ENCODE peak calls at places on chromosomes 12 and 14, in four cellular contexts. J is IMR-90, V is neuronal stem cell, S is H9. R is an unnamed sample.

GRCh38 chr14:105487449-105487985 is 831 bp downstream of the CRIP1 start:
- DNase-seq in J (no peak), V (no peak), S (no peak), R (no peak)

GRCh38 chr12:104372048-104372720 is 68.6 kb downstream of the EID3 start:
- DNase-seq in J (no peak), V (no peak), S (no peak), R (no peak)

GRCh38 chr14:92578511-92578910 is 64.9 kb downstream of the RIN3 start:
- DNase-seq in J (peak), V (no peak), S (no peak), R (no peak)

GRCh38 chr14:39841088-39841487 is 408.9 kb upstream of the FBXO33 start:
- DNase-seq in J (no peak), V (no peak), S (no peak), R (no peak)

GRCh38 chr12:3533703-3534386 is 42.8 kb downstream of the PRMT8 start:
- DNase-seq in J (no peak), V (no peak), S (peak), R (no peak)

GRCh38 chr12:45299132-45299692 is 83.3 kb downstream of the ANO6 start:
- DNase-seq in J (peak), V (no peak), S (no peak), R (peak)

GRCh38 chr12:59723520-59723919 is 127.7 kb downstream of the SLC16A7 start:
- DNase-seq in J (peak), V (no peak), S (no peak), R (no peak)

GRCh38 chr14:91228112-91229004 is 16.1 kb downstream of the GPR68 start:
- DNase-seq in J (peak), V (no peak), S (peak), R (no peak)

GRCh38 chr14:81436296-81437138 is 36.4 kb upstream of the STON2 start:
- DNase-seq in J (peak), V (peak), S (peak), R (peak)

GRCh38 chr12:57175428-57176138 is 28.2 kb upstream of the LRP1-AS start:
- DNase-seq in J (peak), V (peak), S (peak), R (peak)

GRCh38 chr14:103257211-103257962 is 76.7 kb upstream of the EIF5 start:
- DNase-seq in J (peak), V (no peak), S (no peak), R (peak)

DNA sequence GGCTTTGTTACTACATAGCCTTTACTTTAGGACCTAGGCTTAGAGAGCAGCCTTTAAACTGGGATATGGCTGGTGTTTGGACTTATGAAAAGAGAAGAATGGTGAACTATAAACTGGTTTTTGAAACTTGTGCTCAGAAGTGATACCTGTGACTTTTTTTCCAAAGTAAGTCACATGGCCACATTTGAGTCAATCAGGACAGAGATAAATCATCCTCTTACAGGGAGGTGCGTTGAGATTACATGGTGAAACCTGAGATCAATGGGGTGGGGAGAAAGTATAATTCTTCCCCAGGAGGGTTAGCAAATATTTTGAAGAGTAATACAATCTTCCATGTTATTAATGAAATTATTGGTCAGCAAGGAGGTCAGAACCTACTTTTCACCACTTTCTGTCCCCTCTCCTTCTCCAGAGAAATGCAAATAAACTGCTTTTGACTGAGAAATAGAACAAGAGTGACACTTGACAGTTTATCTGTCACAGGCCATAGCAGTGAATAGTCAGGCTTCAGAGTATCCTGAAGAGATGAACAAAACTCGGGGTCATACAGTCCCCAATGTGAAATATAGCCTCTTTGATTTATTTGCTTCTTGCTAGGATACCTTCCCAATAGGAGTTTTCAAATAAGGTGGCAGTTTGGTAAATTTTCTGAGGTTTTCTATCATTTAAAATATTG is 11.1 kb upstream of the ZNF641 start:
- DNase-seq in J (no peak), V (no peak), S (no peak), R (no peak)
- H2BK120ac ChIP-seq in J (no peak), V (no peak), S (no peak), R (no peak)

GRCh38 chr12:14567311-14568195 is at the start of gene PLBD1:
- DNase-seq in J (no peak), V (peak), S (peak), R (peak)
- H3K4ac ChIP-seq in J (no peak), V (no peak), S (no peak), R (no peak)

GRCh38 chr12:4564819-4565218 is 2.8 kb downstream of the DYRK4 start:
- DNase-seq in J (no peak), V (no peak), S (no peak), R (no peak)

GRCh38 chr12:4562034-4562657 is at the start of gene DYRK4:
- DNase-seq in J (peak), V (peak), S (peak), R (peak)

GRCh38 chr12:4566474-4566873 is 4.5 kb downstream of the DYRK4 start:
- DNase-seq in J (no peak), V (no peak), S (no peak), R (no peak)

GRCh38 chr12:4563336-4563735 is 1.3 kb downstream of the DYRK4 start:
- DNase-seq in J (no peak), V (no peak), S (no peak), R (no peak)

DNA sequence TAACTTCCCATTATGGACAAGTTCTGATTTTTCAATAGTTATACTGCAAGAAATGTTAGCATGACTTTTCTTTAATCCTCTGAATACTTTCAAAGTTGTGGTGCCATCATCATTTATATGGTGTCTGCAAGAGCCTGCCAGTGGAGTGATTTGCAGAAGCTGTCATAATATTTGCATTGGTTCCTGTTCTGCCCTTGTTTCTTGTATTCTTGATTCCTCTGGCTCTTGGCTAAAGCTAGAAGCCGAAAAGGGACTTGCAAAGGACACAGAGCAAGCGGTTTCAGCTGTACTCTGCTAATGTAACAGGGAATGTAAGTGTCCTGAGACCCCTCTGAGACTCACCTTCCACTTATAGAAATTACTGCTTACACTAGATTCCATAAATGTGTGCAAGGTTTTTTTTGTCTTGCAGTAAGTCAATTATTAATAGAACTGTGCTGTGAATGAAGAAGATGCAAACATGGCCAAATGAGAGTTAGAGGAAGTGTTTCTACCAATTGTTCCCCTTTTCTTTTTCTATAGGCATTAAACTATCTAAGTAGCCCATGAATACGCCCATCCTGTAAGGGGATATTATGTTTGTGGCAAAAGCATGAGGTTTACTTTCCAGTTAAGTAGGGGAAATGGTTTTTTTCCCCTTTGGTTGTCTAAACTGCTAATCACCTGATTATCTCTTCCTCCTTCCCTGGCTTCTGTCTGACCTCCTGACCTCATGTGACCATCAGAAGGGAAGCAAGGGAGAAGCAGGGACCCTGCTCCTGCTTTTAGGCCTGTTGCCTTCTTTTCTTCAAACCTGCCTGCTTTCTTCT is 5.3 kb downstream of the DYRK4 start:
- DNase-seq in J (no peak), V (no peak), S (no peak), R (no peak)
- H2BK120ac ChIP-seq in J (no peak), V (no peak), S (no peak), R (no peak)

GRCh38 chr12:2341871-2342270 is 289.1 kb downstream of the CACNA1C start:
- DNase-seq in J (peak), V (no peak), S (no peak), R (no peak)
- H3K4ac ChIP-seq in J (peak), V (no peak), S (no peak), R (no peak)

GRCh38 chr12:91383106-91383505 is 200.5 kb upstream of the DCN start:
- DNase-seq in J (peak), V (no peak), S (no peak), R (no peak)

GRCh38 chr12:91382081-91382543 is 199.5 kb upstream of the DCN start:
- DNase-seq in J (peak), V (peak), S (peak), R (peak)

GRCh38 chr12:91381309-91381804 is 198.7 kb upstream of the DCN start:
- DNase-seq in J (peak), V (peak), S (peak), R (no peak)

GRCh38 chr12:91379051-91379775 is 196.6 kb upstream of the DCN start:
- DNase-seq in J (no peak), V (no peak), S (no peak), R (no peak)

GRCh38 chr12:91380651-91381050 is 198.0 kb upstream of the DCN start:
- DNase-seq in J (no peak), V (no peak), S (no peak), R (no peak)
- H2BK120ac ChIP-seq in J (peak), V (no peak), S (no peak), R (no peak)

DNA sequence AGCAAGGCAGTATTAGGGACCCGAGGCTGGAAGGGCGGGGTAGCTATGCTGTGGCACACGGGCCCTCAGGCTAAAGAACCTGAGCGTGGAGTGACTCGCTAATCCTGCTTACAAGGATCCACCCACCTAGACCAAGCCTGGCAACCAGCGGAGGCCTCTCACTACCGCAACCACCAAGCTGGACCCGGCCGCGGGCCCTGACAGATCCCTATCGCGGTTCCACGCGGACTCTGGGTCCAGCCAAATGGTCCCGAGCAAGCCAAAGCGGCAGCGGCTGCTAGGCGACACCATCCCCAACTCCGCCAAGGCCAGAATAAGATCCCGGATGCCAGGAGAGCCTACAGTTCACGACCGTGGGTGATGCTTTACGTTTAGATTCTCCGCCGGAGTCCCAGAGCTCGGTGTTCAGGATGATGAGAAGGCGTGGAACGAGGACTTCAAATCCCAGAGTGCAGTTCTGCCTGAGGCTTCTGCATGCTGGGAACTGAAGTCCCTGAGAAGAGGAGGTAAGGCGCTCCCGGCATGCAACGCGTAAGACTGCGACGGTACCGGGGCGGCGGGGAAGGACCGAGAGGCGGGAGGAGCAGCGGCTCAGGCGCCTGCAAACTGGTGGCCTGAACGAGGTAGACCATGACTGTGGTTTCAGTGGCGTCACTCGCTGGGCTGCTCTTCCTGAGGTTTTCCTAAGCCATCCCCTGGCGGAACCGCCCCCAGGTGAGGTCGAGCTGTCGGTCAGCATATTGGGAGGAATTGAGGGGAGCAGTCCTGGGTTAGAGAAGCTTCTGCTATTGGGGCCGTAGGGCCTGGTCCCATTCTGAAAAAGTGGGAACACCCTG is at the start of the genes CEP290 and TMTC3:
- DNase-seq in J (peak), V (peak), S (peak), R (peak)
- H3K4ac ChIP-seq in J (peak), V (no peak), S (no peak), R (no peak)

GRCh38 chr12:47818701-47819543 is 781 bp downstream of the HDAC7 start:
- DNase-seq in J (no peak), V (peak), S (peak), R (no peak)
- H2BK120ac ChIP-seq in J (peak), V (peak), S (no peak), R (peak)

DNA sequence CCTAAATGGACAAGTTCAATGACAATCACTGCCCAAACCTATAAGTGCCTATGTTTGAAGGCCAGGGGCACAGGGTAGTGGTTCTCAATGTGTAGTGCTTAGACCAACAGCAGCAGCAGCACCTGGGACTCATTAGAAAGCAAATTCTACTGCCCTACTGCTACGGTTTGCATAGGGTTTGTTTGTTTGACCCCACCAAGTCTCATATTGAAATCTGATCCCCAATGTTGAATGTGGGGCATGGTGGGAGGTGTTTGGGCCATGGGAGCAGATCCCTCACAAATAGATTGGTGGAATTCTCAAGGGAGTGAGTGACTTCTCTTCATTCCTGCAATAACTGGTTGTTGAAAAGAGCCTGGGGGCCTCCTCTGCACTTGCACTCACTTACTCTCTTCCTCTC is 39.6 kb downstream of the PPM1H start:
- DNase-seq in J (no peak), V (no peak), S (no peak), R (no peak)
- H3K4ac ChIP-seq in J (no peak), V (no peak), S (no peak), R (no peak)

R was measured in trophoblast cell.